ENCODE peak calls at places on chromosome 13, in nine cellular contexts. One of them, this sample, is unnamed. For H3K36me3, the result is how much of the 10 kb centered on the place peaks cover.

GRCh38 chr13:110475550-110476219 is 85.8 kb downstream of the RAB20 start:
- DNase-seq in body of pancreas: no peak
- DNase-seq in ovary: no peak
- DNase-seq in stomach: no peak
- DNase-seq in uterus: no peak
- DNase-seq in GM12878: no peak
- DNase-seq in tibial nerve: no peak
- DNase-seq in breast epithelium: no peak
- DNase-seq in right lobe of liver: no peak
- DNase-seq in this sample: no peak

GRCh38 chr13:32246468-32246867 is 68.7 kb downstream of the ZAR1L start:
- DNase-seq in uterus: peak
- DNase-seq in right lobe of liver: peak
- DNase-seq in ovary: no peak
- DNase-seq in body of pancreas: peak
- DNase-seq in tibial nerve: no peak
- DNase-seq in breast epithelium: peak
- DNase-seq in stomach: peak
- DNase-seq in GM12878: no peak
- DNase-seq in this sample: no peak

GRCh38 chr13:109166807-109167206 is 537.4 kb downstream of the MYO16 start:
- DNase-seq in GM12878: no peak
- DNase-seq in tibial nerve: no peak
- DNase-seq in uterus: no peak
- DNase-seq in stomach: no peak
- DNase-seq in right lobe of liver: no peak
- DNase-seq in ovary: no peak
- DNase-seq in body of pancreas: no peak
- DNase-seq in breast epithelium: no peak
- DNase-seq in this sample: no peak

GRCh38 chr13:88979465-88980180 is 1308.5 kb downstream of the SLITRK5 start:
- DNase-seq in stomach: no peak
- DNase-seq in uterus: no peak
- DNase-seq in body of pancreas: no peak
- DNase-seq in right lobe of liver: no peak
- DNase-seq in tibial nerve: no peak
- DNase-seq in GM12878: no peak
- DNase-seq in ovary: no peak
- DNase-seq in breast epithelium: no peak
- DNase-seq in this sample: no peak

GRCh38 chr13:20869540-20869939 is 33.0 kb downstream of the XPO4 start:
- DNase-seq in stomach: no peak
- DNase-seq in ovary: no peak
- DNase-seq in uterus: no peak
- DNase-seq in GM12878: no peak
- DNase-seq in right lobe of liver: no peak
- DNase-seq in breast epithelium: no peak
- DNase-seq in tibial nerve: no peak
- DNase-seq in body of pancreas: no peak
- DNase-seq in this sample: no peak

GRCh38 chr13:22455036-22455435 is 725.7 kb upstream of the SGCG start:
- DNase-seq in ovary: no peak
- DNase-seq in GM12878: no peak
- DNase-seq in right lobe of liver: no peak
- DNase-seq in uterus: no peak
- DNase-seq in tibial nerve: no peak
- DNase-seq in stomach: no peak
- DNase-seq in breast epithelium: no peak
- DNase-seq in body of pancreas: no peak
- DNase-seq in this sample: no peak

GRCh38 chr13:30676672-30677071 is 58.7 kb upstream of the ALOX5AP start:
- DNase-seq in ovary: no peak
- DNase-seq in right lobe of liver: no peak
- DNase-seq in uterus: no peak
- DNase-seq in breast epithelium: no peak
- DNase-seq in GM12878: no peak
- DNase-seq in body of pancreas: no peak
- DNase-seq in tibial nerve: no peak
- DNase-seq in stomach: no peak
- DNase-seq in this sample: no peak

GRCh38 chr13:66076417-66076816 is 1153.7 kb downstream of the PCDH9 start:
- DNase-seq in ovary: no peak
- DNase-seq in right lobe of liver: no peak
- DNase-seq in body of pancreas: no peak
- DNase-seq in GM12878: no peak
- DNase-seq in stomach: no peak
- DNase-seq in uterus: no peak
- DNase-seq in breast epithelium: no peak
- DNase-seq in tibial nerve: no peak
- DNase-seq in this sample: no peak

GRCh38 chr13:109764474-109765292 is 21.7 kb downstream of the IRS2 start:
- DNase-seq in breast epithelium: no peak
- DNase-seq in body of pancreas: no peak
- DNase-seq in stomach: no peak
- DNase-seq in ovary: no peak
- DNase-seq in uterus: no peak
- DNase-seq in tibial nerve: no peak
- DNase-seq in right lobe of liver: no peak
- DNase-seq in GM12878: no peak
- DNase-seq in this sample: no peak

GRCh38 chr13:40126301-40127085 is 471.0 kb downstream of the COG6 start:
- DNase-seq in body of pancreas: no peak
- DNase-seq in uterus: no peak
- DNase-seq in tibial nerve: no peak
- DNase-seq in ovary: no peak
- DNase-seq in breast epithelium: no peak
- DNase-seq in GM12878: no peak
- DNase-seq in stomach: no peak
- DNase-seq in right lobe of liver: no peak
- DNase-seq in this sample: peak

DNA sequence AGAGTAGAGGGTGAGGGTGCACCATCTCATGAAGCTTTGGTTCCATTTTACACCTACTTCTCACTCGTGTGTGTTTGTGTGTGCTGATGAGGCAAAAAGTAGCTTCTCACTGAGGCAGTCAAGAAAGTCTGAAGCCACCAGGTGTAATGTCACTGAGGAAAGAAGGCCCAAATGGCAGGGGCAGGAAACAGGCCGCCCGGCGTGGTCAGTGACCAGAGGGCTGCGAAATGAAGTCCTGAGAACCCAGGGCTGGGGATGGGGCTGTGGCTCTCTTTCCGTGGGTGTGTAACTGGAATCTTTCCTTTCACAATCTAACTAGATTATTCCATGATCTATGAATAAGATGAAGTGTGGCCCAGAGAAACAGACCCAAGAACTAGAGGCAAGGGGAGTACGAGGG is 25.5 kb upstream of the TFDP1 start:
- DNase-seq in tibial nerve: no peak
- DNase-seq in uterus: peak
- DNase-seq in GM12878: no peak
- DNase-seq in breast epithelium: no peak
- DNase-seq in stomach: peak
- DNase-seq in ovary: no peak
- DNase-seq in right lobe of liver: no peak
- DNase-seq in body of pancreas: no peak
- DNase-seq in this sample: peak
- H3K36me3 ChIP-seq in tibial nerve: under half
- H3K36me3 ChIP-seq in uterus: under half
- H3K36me3 ChIP-seq in GM12878: under half
- H3K36me3 ChIP-seq in breast epithelium: under half
- H3K36me3 ChIP-seq in stomach: under half
- H3K36me3 ChIP-seq in ovary: under half
- H3K36me3 ChIP-seq in right lobe of liver: under half
- H3K36me3 ChIP-seq in body of pancreas: under half
- H3K36me3 ChIP-seq in this sample: under half

DNA sequence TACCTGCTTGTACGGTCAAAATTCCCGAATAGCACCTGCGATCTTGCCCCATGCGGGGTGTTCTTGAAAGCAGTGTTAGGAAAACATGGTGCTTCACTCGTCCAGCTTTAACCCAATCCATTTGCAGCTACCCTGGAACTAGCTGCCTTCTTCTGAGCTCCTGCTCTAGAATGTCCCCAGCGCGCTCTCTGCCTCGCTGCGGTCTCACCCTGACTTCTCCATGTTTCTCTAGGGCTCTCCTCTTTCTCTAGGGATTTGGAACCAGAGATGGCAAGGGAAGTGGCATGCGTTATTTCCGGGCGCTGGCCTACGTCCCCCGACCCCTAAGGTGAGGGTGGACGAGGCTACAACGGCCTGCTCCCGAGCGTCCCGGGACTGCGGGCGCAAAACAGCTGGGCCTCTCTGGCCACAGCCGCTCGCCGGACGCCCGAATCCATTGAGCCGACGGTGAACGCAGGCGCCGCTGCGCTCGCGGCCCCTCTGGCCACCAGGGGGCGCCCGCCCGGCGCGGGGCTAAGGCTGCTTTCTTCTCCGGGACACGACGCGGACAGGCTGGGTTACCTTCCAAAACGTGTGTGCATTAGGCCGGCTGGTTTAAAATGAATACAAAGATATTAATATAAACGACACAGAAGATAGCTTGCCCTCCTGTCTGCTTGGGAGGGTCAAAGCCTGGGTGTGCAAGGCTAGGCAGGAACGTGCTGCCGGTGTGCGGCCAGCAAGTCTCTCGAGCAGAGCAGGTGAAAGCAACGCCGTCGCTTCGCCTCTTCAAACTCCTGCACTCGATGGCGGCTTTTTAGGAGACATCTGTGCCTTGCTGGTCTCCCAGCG is 1.8 kb upstream of the SPRY2 start:
- DNase-seq in tibial nerve: peak
- DNase-seq in uterus: peak
- DNase-seq in GM12878: no peak
- DNase-seq in breast epithelium: peak
- DNase-seq in body of pancreas: peak
- DNase-seq in right lobe of liver: peak
- DNase-seq in ovary: peak
- DNase-seq in stomach: peak
- DNase-seq in this sample: no peak
- TF ChIP-seq POLR2A in tibial nerve: peak
- TF ChIP-seq POLR2A in uterus: peak
- TF ChIP-seq POLR2A in GM12878: no peak
- TF ChIP-seq POLR2A in breast epithelium: no peak
- TF ChIP-seq POLR2A in body of pancreas: peak
- TF ChIP-seq POLR2A in right lobe of liver: peak
- TF ChIP-seq POLR2A in ovary: no peak
- TF ChIP-seq POLR2A in stomach: no peak
- TF ChIP-seq POLR2A in this sample: no peak

DNA sequence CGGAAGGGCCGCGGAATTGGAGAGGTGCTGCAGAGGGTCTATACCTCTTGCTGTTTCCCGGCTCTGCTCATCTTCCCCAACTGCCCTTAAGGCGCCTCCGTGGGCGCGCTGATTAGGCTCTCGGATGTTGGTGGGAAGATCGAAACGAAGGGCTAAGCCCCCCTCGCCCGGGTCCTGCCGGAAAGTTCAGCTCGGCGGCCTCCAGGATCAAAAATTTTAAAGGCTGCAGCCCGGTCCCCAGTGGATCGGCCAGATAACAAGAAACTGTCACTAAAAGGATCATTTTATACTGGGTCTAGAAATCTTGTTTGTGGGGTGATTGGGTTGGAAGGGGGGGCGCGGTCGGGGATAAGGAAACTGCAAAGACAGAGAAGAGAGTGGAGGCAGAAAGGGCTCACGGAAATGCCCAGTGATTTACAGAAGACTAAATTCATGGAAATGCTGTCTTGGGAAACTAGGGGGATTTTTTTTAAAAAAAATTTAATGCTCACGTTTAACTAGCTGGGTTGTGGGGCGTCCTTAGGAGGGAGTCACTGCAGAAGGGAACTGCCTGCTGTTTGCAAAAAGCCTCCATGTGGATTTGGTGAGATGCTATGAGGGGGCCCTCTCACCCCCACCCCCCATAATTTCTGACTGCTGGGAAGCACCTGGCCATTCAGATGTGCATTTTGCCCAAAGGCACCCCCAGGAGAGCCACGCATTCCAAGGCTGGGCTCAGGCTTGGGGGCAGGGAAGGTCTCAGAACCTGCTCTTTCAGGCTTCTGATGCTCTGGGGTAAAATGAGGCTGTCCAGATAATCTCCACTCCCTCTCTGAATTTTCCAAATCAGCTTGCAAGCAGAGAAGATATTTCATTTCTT is 7.7 kb downstream of the CDX2 start:
- DNase-seq in uterus: no peak
- DNase-seq in stomach: no peak
- DNase-seq in breast epithelium: no peak
- DNase-seq in body of pancreas: no peak
- DNase-seq in ovary: no peak
- DNase-seq in right lobe of liver: no peak
- DNase-seq in tibial nerve: no peak
- DNase-seq in GM12878: no peak
- DNase-seq in this sample: no peak
- H3K4me3 ChIP-seq in uterus: no peak
- H3K4me3 ChIP-seq in stomach: peak
- H3K4me3 ChIP-seq in breast epithelium: peak
- H3K4me3 ChIP-seq in body of pancreas: peak
- H3K4me3 ChIP-seq in ovary: peak
- H3K4me3 ChIP-seq in right lobe of liver: peak
- H3K4me3 ChIP-seq in tibial nerve: peak
- H3K4me3 ChIP-seq in GM12878: no peak
- H3K4me3 ChIP-seq in this sample: peak

DNA sequence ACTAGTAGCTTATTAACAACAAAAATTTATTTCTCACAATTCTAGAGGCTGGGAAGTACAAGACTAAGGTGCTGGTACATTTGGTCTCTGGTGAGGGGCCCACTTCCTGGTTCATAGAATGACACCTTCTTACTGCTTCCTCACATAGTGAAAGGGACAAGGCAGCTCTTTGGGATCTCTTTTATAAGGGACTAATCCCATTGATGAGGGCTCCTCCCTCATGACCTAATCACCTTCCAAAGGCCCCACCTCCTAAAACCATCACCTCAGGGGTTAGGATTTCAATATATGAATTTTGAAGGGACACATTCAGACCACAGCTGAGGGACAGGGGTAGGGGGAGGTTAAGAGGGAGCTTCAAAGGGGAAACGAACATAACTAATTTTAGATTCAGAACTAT is 20.3 kb downstream of the SPART start:
- DNase-seq in tibial nerve: no peak
- DNase-seq in ovary: no peak
- DNase-seq in breast epithelium: no peak
- DNase-seq in stomach: no peak
- DNase-seq in right lobe of liver: no peak
- DNase-seq in GM12878: no peak
- DNase-seq in body of pancreas: no peak
- DNase-seq in uterus: no peak
- DNase-seq in this sample: no peak
- H3K36me3 ChIP-seq in tibial nerve: under half
- H3K36me3 ChIP-seq in ovary: under half
- H3K36me3 ChIP-seq in breast epithelium: under half
- H3K36me3 ChIP-seq in stomach: under half
- H3K36me3 ChIP-seq in right lobe of liver: under half
- H3K36me3 ChIP-seq in GM12878: under half
- H3K36me3 ChIP-seq in body of pancreas: under half
- H3K36me3 ChIP-seq in uterus: under half
- H3K36me3 ChIP-seq in this sample: under half

GRCh38 chr13:112466132-112467025 is 90.2 kb downstream of the SPACA7 start:
- DNase-seq in tibial nerve: no peak
- DNase-seq in right lobe of liver: no peak
- DNase-seq in breast epithelium: no peak
- DNase-seq in body of pancreas: no peak
- DNase-seq in stomach: no peak
- DNase-seq in uterus: no peak
- DNase-seq in GM12878: no peak
- DNase-seq in ovary: no peak
- DNase-seq in this sample: no peak
- TF ChIP-seq POLR2A in tibial nerve: no peak
- TF ChIP-seq POLR2A in right lobe of liver: no peak
- TF ChIP-seq POLR2A in breast epithelium: no peak
- TF ChIP-seq POLR2A in body of pancreas: no peak
- TF ChIP-seq POLR2A in stomach: no peak
- TF ChIP-seq POLR2A in uterus: no peak
- TF ChIP-seq POLR2A in GM12878: no peak
- TF ChIP-seq POLR2A in ovary: no peak
- TF ChIP-seq POLR2A in this sample: no peak